ENCODE peak calls at places on chromosomes 1 and 21, in six cellular contexts. W is uterus, K is psoas muscle, R is mammary epithelial cell, S is testis, F is left ventricle myocardium inferior. U is an unnamed sample. For H3K4me1, H3K9me3 and H3K36me3, the result is how much of the 10 kb centered on the place peaks cover.

GRCh38 chr1:189657715-189658114 is 819.9 kb downstream of the BRINP3 start:
- DNase-seq in W (no peak), K (no peak), R (peak), S (no peak), F (no peak), U (no peak)

GRCh38 chr1:78760858-78761257 is 111.2 kb downstream of the IFI44 start:
- DNase-seq in W (no peak), K (no peak), R (no peak), S (no peak), F (no peak), U (no peak)

GRCh38 chr1:84582802-84583587 is 8.8 kb upstream of the CTBS start:
- DNase-seq in W (no peak), K (no peak), R (no peak), S (no peak), F (no peak), U (no peak)

GRCh38 chr1:193443886-193444285 is 257.5 kb upstream of the B3GALT2 start:
- DNase-seq in W (no peak), K (no peak), R (no peak), S (no peak), F (no peak), U (no peak)

GRCh38 chr1:152515454-152515823 is 1.2 kb downstream of the CRCT1 start:
- DNase-seq in W (no peak), K (no peak), R (peak), S (no peak), F (peak), U (no peak)

GRCh38 chr1:46806196-46807020 is 7.6 kb downstream of the CYP4B1 start:
- DNase-seq in W (peak), K (peak), R (no peak), S (peak), F (peak), U (peak)

GRCh38 chr1:182718311-182718710 is 33.9 kb upstream of the RGS8 start:
- DNase-seq in W (no peak), K (no peak), R (no peak), S (no peak), F (no peak), U (no peak)

GRCh38 chr1:163472267-163472666 is 150.5 kb downstream of the NUF2 start:
- DNase-seq in W (no peak), K (no peak), R (no peak), S (no peak), F (no peak), U (no peak)

GRCh38 chr1:15919316-15919715 is 56.6 kb downstream of the ZBTB17 start:
- DNase-seq in W (no peak), K (no peak), R (peak), S (no peak), F (no peak), U (no peak)

GRCh38 chr1:160401972-160402795 is 1.8 kb downstream of the VANGL2 start:
- DNase-seq in W (no peak), K (no peak), R (no peak), S (no peak), F (no peak), U (no peak)
- H3K4me1 ChIP-seq in W (under half), K (under half), R (under half), S (under half), F (half or more), U (under half)

GRCh38 chr1:248696775-248697174 is 5.8 kb downstream of the OR14I1 start:
- DNase-seq in W (no peak), K (no peak), R (no peak), S (no peak), F (no peak), U (no peak)
- H3K9me3 ChIP-seq in W (under half), K (under half), R (under half), S (under half), F (under half), U (under half)

DNA sequence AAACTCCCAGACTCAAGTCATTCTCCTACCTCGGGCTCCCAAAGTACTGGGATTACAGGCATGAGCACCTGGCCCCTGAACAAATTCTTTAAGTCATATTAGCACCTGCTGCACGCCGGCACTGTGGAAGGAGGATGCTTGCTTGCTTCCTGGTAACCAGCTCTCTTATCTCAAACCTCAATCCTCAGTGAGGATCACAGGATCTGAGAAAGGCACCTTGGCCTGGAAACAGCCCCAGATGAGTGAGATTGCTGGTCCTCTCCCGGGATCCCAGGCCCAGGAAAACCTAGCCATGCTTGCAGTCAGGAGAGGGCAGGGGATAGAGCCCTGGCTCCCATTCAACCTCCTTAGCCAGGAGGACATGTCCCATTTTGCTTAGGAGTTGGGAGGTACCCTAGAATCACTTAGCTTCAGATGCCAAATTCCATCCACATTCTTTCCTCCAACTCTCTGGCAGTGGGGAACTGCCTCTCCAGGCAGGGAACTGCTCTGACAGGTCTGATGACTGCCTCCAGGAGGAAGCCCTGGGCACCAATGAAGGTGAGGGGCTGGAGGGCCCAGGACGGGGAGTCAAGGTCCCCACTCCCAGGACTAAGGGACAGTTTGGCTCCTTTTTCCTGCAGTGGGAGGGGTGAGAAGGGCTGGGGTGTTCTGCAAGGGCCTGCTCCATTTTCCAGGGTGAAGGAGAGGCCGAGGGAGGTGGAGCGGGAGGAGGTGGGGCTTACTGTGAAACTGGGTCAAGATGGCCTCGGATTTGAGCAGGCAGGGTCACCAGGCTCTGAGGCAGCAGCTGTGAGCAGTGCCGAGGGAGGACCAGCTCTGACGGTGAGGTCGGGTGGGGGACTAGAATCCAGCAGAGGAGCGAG is 9.5 kb downstream of the GPR37L1 start:
- DNase-seq in W (peak), K (peak), R (no peak), S (peak), F (peak), U (peak)
- H3K36me3 ChIP-seq in W (under half), K (under half), R (under half), S (under half), F (under half), U (under half)

GRCh38 chr21:35016517-35017188 is 32.4 kb downstream of the RUNX1 start:
- DNase-seq in W (no peak), K (no peak), R (no peak), S (no peak), F (no peak), U (no peak)
- H3K4me1 ChIP-seq in W (under half), K (under half), R (under half), S (under half), F (under half), U (under half)

GRCh38 chr1:160500321-160500990 is 22.6 kb downstream of the SLAMF6 start:
- DNase-seq in W (no peak), K (no peak), R (no peak), S (no peak), F (no peak), U (no peak)

GRCh38 chr1:160496334-160496733 is 26.7 kb downstream of the SLAMF6 start:
- DNase-seq in W (no peak), K (no peak), R (no peak), S (no peak), F (no peak), U (no peak)

GRCh38 chr1:160503087-160503486 is 20.0 kb downstream of the SLAMF6 start:
- DNase-seq in W (no peak), K (no peak), R (no peak), S (no peak), F (no peak), U (no peak)

GRCh38 chr1:160494620-160495019 is 28.4 kb downstream of the SLAMF6 start:
- DNase-seq in W (no peak), K (no peak), R (no peak), S (no peak), F (no peak), U (no peak)

DNA sequence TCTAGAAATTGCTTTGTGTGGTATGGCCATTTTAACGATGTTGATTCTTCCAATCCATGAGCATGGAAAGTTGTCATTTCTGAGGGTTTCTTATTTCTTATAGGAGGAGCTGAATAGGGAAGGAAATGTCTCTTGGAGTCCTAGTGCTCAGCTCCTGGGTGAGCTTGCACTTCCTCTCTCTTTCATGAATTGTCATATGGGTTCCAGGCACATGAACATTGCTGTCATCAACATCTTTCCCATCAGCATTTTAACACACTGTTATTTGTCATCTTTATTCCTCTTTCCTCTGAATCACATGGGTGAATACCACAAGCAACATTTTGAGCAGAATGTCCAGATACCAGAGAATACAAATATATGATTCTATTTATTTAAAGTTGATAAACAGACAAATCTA is 23.4 kb downstream of the SLAMF6 start:
- DNase-seq in W (no peak), K (no peak), R (no peak), S (no peak), F (no peak), U (no peak)
- H3K9me3 ChIP-seq in W (under half), K (under half), R (under half), S (under half), F (under half), U (under half)

DNA sequence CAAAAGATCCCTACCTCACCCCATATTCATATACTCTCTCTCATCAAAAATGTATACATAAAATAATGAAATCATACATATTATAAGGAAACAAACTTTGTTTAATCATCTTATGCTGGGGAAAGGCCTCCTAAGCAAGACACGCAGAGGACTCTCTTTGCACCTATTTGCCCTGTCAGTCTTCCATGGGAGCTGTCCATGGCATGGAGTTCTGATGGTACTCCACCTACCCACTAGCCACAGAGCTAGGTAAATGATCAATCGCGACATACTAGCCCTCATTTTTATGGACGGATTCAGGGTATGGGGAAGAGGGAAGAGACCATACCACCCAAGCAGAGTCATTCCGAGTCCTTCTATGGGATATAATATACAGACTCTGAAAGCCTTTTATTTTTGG is 131.0 kb downstream of the CSMD2 start:
- DNase-seq in W (no peak), K (no peak), R (no peak), S (no peak), F (no peak), U (no peak)
- H3K36me3 ChIP-seq in W (under half), K (under half), R (under half), S (under half), F (under half), U (under half)

U was measured in aorta.